ENCODE peak calls at places on chromosomes 2 and 18, in ten cellular contexts. One of them, this sample, is unnamed.

GRCh38 chr2:179842498-179843153 is 18.8 kb downstream of the ZNF385B start:
- DNase-seq in stomach: no peak
- DNase-seq in SK-N-SH: peak
- DNase-seq in K562: peak
- DNase-seq in H1: no peak
- DNase-seq in transverse colon: no peak
- DNase-seq in tibial nerve: no peak
- DNase-seq in sigmoid colon: no peak
- DNase-seq in A549: peak
- DNase-seq in GM12878: no peak
- DNase-seq in this sample: peak

GRCh38 chr2:235238537-235238936 is 255.3 kb upstream of the AGAP1 start:
- DNase-seq in stomach: peak
- DNase-seq in SK-N-SH: peak
- DNase-seq in K562: no peak
- DNase-seq in H1: no peak
- DNase-seq in transverse colon: peak
- DNase-seq in tibial nerve: peak
- DNase-seq in sigmoid colon: peak
- DNase-seq in A549: peak
- DNase-seq in GM12878: no peak
- DNase-seq in this sample: peak

GRCh38 chr18:34978953-34979608 is 62.1 kb upstream of the MAPRE2 start:
- DNase-seq in stomach: peak
- DNase-seq in SK-N-SH: peak
- DNase-seq in K562: peak
- DNase-seq in H1: no peak
- DNase-seq in transverse colon: peak
- DNase-seq in tibial nerve: peak
- DNase-seq in sigmoid colon: peak
- DNase-seq in A549: peak
- DNase-seq in GM12878: peak
- DNase-seq in this sample: peak

GRCh38 chr18:13382990-13383821 is 164.6 kb downstream of the LDLRAD4 start:
- DNase-seq in stomach: no peak
- DNase-seq in SK-N-SH: no peak
- DNase-seq in K562: no peak
- DNase-seq in H1: no peak
- DNase-seq in transverse colon: no peak
- DNase-seq in tibial nerve: no peak
- DNase-seq in sigmoid colon: peak
- DNase-seq in A549: no peak
- DNase-seq in GM12878: no peak
- DNase-seq in this sample: no peak

GRCh38 chr2:174634130-174635014 is 36.8 kb upstream of the WIPF1 start:
- DNase-seq in stomach: no peak
- DNase-seq in SK-N-SH: no peak
- DNase-seq in K562: peak
- DNase-seq in H1: no peak
- DNase-seq in transverse colon: peak
- DNase-seq in tibial nerve: no peak
- DNase-seq in sigmoid colon: no peak
- DNase-seq in A549: no peak
- DNase-seq in GM12878: peak
- DNase-seq in this sample: no peak

GRCh38 chr2:20302019-20302418 is 48.6 kb downstream of the PUM2 start:
- DNase-seq in stomach: no peak
- DNase-seq in SK-N-SH: no peak
- DNase-seq in K562: no peak
- DNase-seq in H1: no peak
- DNase-seq in transverse colon: no peak
- DNase-seq in tibial nerve: no peak
- DNase-seq in sigmoid colon: no peak
- DNase-seq in A549: no peak
- DNase-seq in GM12878: no peak
- DNase-seq in this sample: no peak

GRCh38 chr2:96876036-96876810 is 6.3 kb upstream of the SEMA4C start:
- DNase-seq in stomach: no peak
- DNase-seq in SK-N-SH: no peak
- DNase-seq in K562: peak
- DNase-seq in H1: no peak
- DNase-seq in transverse colon: no peak
- DNase-seq in tibial nerve: no peak
- DNase-seq in sigmoid colon: no peak
- DNase-seq in A549: no peak
- DNase-seq in GM12878: no peak
- DNase-seq in this sample: no peak

GRCh38 chr2:192499476-192499875 is 304.7 kb upstream of the TMEFF2 start:
- DNase-seq in stomach: no peak
- DNase-seq in SK-N-SH: no peak
- DNase-seq in K562: no peak
- DNase-seq in H1: no peak
- DNase-seq in transverse colon: no peak
- DNase-seq in tibial nerve: no peak
- DNase-seq in sigmoid colon: no peak
- DNase-seq in A549: no peak
- DNase-seq in GM12878: no peak
- DNase-seq in this sample: no peak

GRCh38 chr2:164055623-164056022 is 319.8 kb upstream of the FIGN start:
- DNase-seq in stomach: no peak
- DNase-seq in SK-N-SH: peak
- DNase-seq in K562: no peak
- DNase-seq in H1: no peak
- DNase-seq in transverse colon: no peak
- DNase-seq in tibial nerve: no peak
- DNase-seq in sigmoid colon: no peak
- DNase-seq in A549: no peak
- DNase-seq in GM12878: no peak
- DNase-seq in this sample: no peak

GRCh38 chr18:49031511-49032188 is 80.9 kb upstream of the SMAD7 start:
- DNase-seq in stomach: peak
- DNase-seq in SK-N-SH: no peak
- DNase-seq in K562: no peak
- DNase-seq in H1: no peak
- DNase-seq in transverse colon: no peak
- DNase-seq in tibial nerve: no peak
- DNase-seq in sigmoid colon: peak
- DNase-seq in A549: no peak
- DNase-seq in GM12878: no peak
- DNase-seq in this sample: no peak

GRCh38 chr2:187155472-187155871 is 292.6 kb downstream of the CALCRL start:
- DNase-seq in stomach: no peak
- DNase-seq in SK-N-SH: no peak
- DNase-seq in K562: no peak
- DNase-seq in H1: no peak
- DNase-seq in transverse colon: no peak
- DNase-seq in tibial nerve: no peak
- DNase-seq in sigmoid colon: no peak
- DNase-seq in A549: no peak
- DNase-seq in GM12878: no peak
- DNase-seq in this sample: no peak

GRCh38 chr2:200077210-200077650 is 121.8 kb downstream of the MAIP1 start:
- DNase-seq in stomach: no peak
- DNase-seq in SK-N-SH: no peak
- DNase-seq in K562: no peak
- DNase-seq in H1: no peak
- DNase-seq in transverse colon: no peak
- DNase-seq in tibial nerve: no peak
- DNase-seq in sigmoid colon: no peak
- DNase-seq in A549: peak
- DNase-seq in GM12878: no peak
- DNase-seq in this sample: no peak

GRCh38 chr2:128416366-128416765 is 97.7 kb upstream of the HS6ST1 start:
- DNase-seq in stomach: peak
- DNase-seq in SK-N-SH: peak
- DNase-seq in K562: no peak
- DNase-seq in H1: no peak
- DNase-seq in transverse colon: no peak
- DNase-seq in tibial nerve: no peak
- DNase-seq in sigmoid colon: no peak
- DNase-seq in A549: no peak
- DNase-seq in GM12878: no peak
- DNase-seq in this sample: no peak

GRCh38 chr18:49447810-49448745 is 12.4 kb downstream of the DYM start:
- DNase-seq in stomach: no peak
- DNase-seq in SK-N-SH: peak
- DNase-seq in K562: peak
- DNase-seq in H1: no peak
- DNase-seq in transverse colon: peak
- DNase-seq in tibial nerve: no peak
- DNase-seq in sigmoid colon: no peak
- DNase-seq in A549: peak
- DNase-seq in GM12878: no peak
- DNase-seq in this sample: no peak

GRCh38 chr2:200416878-200417277 is 93.0 kb downstream of the KCTD18 start:
- DNase-seq in stomach: no peak
- DNase-seq in SK-N-SH: no peak
- DNase-seq in K562: no peak
- DNase-seq in H1: no peak
- DNase-seq in transverse colon: no peak
- DNase-seq in tibial nerve: no peak
- DNase-seq in sigmoid colon: no peak
- DNase-seq in A549: no peak
- DNase-seq in GM12878: no peak
- DNase-seq in this sample: no peak

GRCh38 chr2:181022652-181023051 is 42.2 kb downstream of the UBE2E3 start:
- DNase-seq in stomach: no peak
- DNase-seq in SK-N-SH: peak
- DNase-seq in K562: no peak
- DNase-seq in H1: no peak
- DNase-seq in transverse colon: no peak
- DNase-seq in tibial nerve: no peak
- DNase-seq in sigmoid colon: no peak
- DNase-seq in A549: no peak
- DNase-seq in GM12878: no peak
- DNase-seq in this sample: no peak

DNA sequence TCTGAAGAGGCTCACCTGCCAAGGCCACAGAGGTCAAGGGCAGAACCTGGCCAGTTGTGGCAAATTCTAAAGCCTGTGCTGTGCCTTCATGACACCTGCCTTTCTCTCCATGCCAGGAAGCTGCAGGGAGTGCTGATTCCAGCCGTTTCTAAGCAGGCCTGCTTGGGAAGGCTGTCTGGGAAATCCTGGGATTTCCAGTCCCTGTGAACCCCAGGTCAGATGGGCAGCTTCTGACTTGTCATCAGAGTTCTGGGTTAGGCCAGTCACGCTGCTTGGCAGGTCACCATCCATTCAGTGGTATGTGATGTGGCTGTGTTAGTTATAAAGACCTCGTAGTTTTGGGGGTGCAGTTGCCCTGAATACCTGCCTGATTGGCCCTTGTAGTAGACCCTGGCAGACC is 70.7 kb upstream of the ALPP start:
- DNase-seq in stomach: no peak
- DNase-seq in SK-N-SH: no peak
- DNase-seq in K562: no peak
- DNase-seq in H1: no peak
- DNase-seq in transverse colon: no peak
- DNase-seq in tibial nerve: no peak
- DNase-seq in sigmoid colon: no peak
- DNase-seq in A549: no peak
- DNase-seq in GM12878: no peak
- DNase-seq in this sample: no peak
- TF ChIP-seq EP300 in stomach: no peak
- TF ChIP-seq EP300 in SK-N-SH: no peak
- TF ChIP-seq EP300 in K562: no peak
- TF ChIP-seq EP300 in H1: no peak
- TF ChIP-seq EP300 in transverse colon: no peak
- TF ChIP-seq EP300 in tibial nerve: no peak
- TF ChIP-seq EP300 in sigmoid colon: no peak
- TF ChIP-seq EP300 in A549: no peak
- TF ChIP-seq EP300 in GM12878: no peak
- TF ChIP-seq EP300 in this sample: no peak

DNA sequence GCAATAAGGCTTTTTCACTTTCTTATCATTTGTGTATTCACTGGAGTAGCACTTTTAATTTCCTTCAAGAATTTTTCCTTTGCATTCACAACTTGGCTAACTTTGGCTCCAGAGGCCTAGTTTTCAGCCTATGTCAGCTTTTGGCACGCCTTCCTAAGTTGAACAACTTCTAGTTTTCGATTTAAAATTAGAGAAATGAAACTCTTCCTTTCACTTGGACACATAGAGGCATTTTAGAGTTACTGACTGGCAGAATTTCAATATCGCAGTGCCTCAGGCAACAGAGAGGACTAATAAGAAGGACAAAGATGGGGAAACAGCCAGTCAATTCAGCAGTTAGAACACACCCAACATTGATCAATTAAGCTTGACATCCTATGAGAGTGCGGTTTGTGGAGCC is 577.4 kb downstream of the DSC3 start:
- DNase-seq in stomach: no peak
- DNase-seq in SK-N-SH: no peak
- DNase-seq in K562: no peak
- DNase-seq in H1: no peak
- DNase-seq in transverse colon: no peak
- DNase-seq in tibial nerve: peak
- DNase-seq in sigmoid colon: no peak
- DNase-seq in A549: no peak
- DNase-seq in GM12878: no peak
- DNase-seq in this sample: no peak
- TF ChIP-seq EP300 in stomach: no peak
- TF ChIP-seq EP300 in SK-N-SH: no peak
- TF ChIP-seq EP300 in K562: no peak
- TF ChIP-seq EP300 in H1: no peak
- TF ChIP-seq EP300 in transverse colon: no peak
- TF ChIP-seq EP300 in tibial nerve: no peak
- TF ChIP-seq EP300 in sigmoid colon: no peak
- TF ChIP-seq EP300 in A549: no peak
- TF ChIP-seq EP300 in GM12878: no peak
- TF ChIP-seq EP300 in this sample: no peak

DNA sequence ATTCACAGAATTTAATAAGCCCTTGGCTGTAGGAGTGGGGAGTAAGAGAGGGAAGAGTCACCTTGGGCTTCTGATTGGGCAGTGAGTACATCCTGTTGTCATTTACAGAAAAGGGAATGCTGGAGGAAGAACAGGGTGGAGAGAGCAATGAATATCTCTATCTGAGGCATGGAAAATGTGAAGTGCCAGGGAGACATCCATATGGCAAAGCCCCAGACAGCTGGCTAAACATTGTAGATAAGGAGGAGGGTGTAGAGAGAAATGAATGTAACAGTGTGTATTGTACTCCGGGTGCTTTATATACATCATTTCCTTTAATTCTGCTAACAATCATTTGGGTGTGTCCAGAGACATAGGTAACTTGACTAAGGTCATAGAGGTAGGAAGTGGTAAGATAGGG is 103.5 kb downstream of the UPP2 start:
- DNase-seq in stomach: no peak
- DNase-seq in SK-N-SH: no peak
- DNase-seq in K562: no peak
- DNase-seq in H1: no peak
- DNase-seq in transverse colon: peak
- DNase-seq in tibial nerve: no peak
- DNase-seq in sigmoid colon: no peak
- DNase-seq in A549: no peak
- DNase-seq in GM12878: no peak
- DNase-seq in this sample: no peak
- TF ChIP-seq EP300 in stomach: no peak
- TF ChIP-seq EP300 in SK-N-SH: peak
- TF ChIP-seq EP300 in K562: no peak
- TF ChIP-seq EP300 in H1: no peak
- TF ChIP-seq EP300 in transverse colon: no peak
- TF ChIP-seq EP300 in tibial nerve: no peak
- TF ChIP-seq EP300 in sigmoid colon: no peak
- TF ChIP-seq EP300 in A549: no peak
- TF ChIP-seq EP300 in GM12878: no peak
- TF ChIP-seq EP300 in this sample: no peak

GRCh38 chr2:102660070-102660469 is 40.7 kb downstream of the SLC9A2 start:
- DNase-seq in stomach: no peak
- DNase-seq in SK-N-SH: no peak
- DNase-seq in K562: peak
- DNase-seq in H1: no peak
- DNase-seq in transverse colon: peak
- DNase-seq in tibial nerve: no peak
- DNase-seq in sigmoid colon: no peak
- DNase-seq in A549: peak
- DNase-seq in GM12878: no peak
- DNase-seq in this sample: no peak
- TF ChIP-seq EP300 in stomach: no peak
- TF ChIP-seq EP300 in SK-N-SH: no peak
- TF ChIP-seq EP300 in K562: no peak
- TF ChIP-seq EP300 in H1: no peak
- TF ChIP-seq EP300 in transverse colon: no peak
- TF ChIP-seq EP300 in tibial nerve: no peak
- TF ChIP-seq EP300 in sigmoid colon: no peak
- TF ChIP-seq EP300 in A549: no peak
- TF ChIP-seq EP300 in GM12878: no peak
- TF ChIP-seq EP300 in this sample: no peak